ENCODE peak calls at places on chromosomes 11 and 22, in six cellular contexts. Z is effector CD4-positive, alpha-beta T cell; F is NCI-H1092 treated with DMSO at 0.1 percent for 48 hours; V is kidney tubule cell; M is SK-MEL-5; H is osteocyte. P is an unnamed sample.
A peak's percentile ranks its signal among the peaks of the same experiment; 100 is the strongest.

GRCh38 chr22:35400335-35400680 is 368 bp downstream of the MCM5 start:
- DNase-seq in Z (peak; percentile 20), F (no peak), V (no peak), M (no peak), H (no peak), P (no peak)

GRCh38 chr11:33168605-33169240 is 7.4 kb upstream of the CSTF3 start:
- DNase-seq in Z (no peak), F (no peak), V (no peak), M (peak; percentile 81), H (no peak), P (no peak)

GRCh38 chr22:44325718-44326548 is 13.2 kb upstream of the SHISAL1 start:
- DNase-seq in Z (no peak), F (no peak), V (peak; percentile 31), M (peak; percentile 32), H (no peak), P (peak; percentile 37)

GRCh38 chr11:117972589-117973445 is 13.4 kb upstream of the IL10RA start:
- DNase-seq in Z (no peak), F (peak; percentile 27), V (peak; percentile 50), M (no peak), H (peak; percentile 51), P (peak; percentile 49)

GRCh38 chr22:50684986-50685385 is 12.4 kb downstream of the SHANK3 start:
- DNase-seq in Z (no peak), F (no peak), V (no peak), M (no peak), H (peak; percentile 87), P (no peak)

GRCh38 chr11:34850339-34850738 is 65.8 kb downstream of the APIP start:
- DNase-seq in Z (no peak), F (no peak), V (no peak), M (no peak), H (no peak), P (no peak)

GRCh38 chr11:6812391-6813005 is 13.0 kb upstream of the OR6A2 start:
- DNase-seq in Z (peak; percentile 3), F (peak; percentile 15), V (peak; percentile 63), M (peak; percentile 68), H (no peak), P (peak; percentile 63)

GRCh38 chr11:29321293-29322132 is 695.3 kb downstream of the KCNA4 start:
- DNase-seq in Z (no peak), F (no peak), V (peak; percentile 83), M (no peak), H (no peak), P (peak; percentile 91)

GRCh38 chr11:119382101-119382500 is 611 bp upstream of the USP2 start:
- DNase-seq in Z (no peak), F (no peak), V (no peak), M (no peak), H (no peak), P (no peak)

GRCh38 chr11:64684357-64684756 is 38.6 kb downstream of the NRXN2 start:
- DNase-seq in Z (no peak), F (no peak), V (peak; percentile 5), M (no peak), H (no peak), P (no peak)

GRCh38 chr11:44621140-44621681 is 55.7 kb downstream of the CD82 start:
- DNase-seq in Z (no peak), F (peak; percentile 57), V (peak; percentile 62), M (peak; percentile 77), H (peak; percentile 93), P (peak; percentile 9)

GRCh38 chr22:38016182-38017078 is 32.1 kb upstream of the SOX10 start:
- DNase-seq in Z (no peak), F (peak; percentile 23), V (no peak), M (peak; percentile 96), H (no peak), P (no peak)

GRCh38 chr11:79413258-79413657 is 27.6 kb downstream of the TENM4 start:
- DNase-seq in Z (no peak), F (peak; percentile 65), V (peak; percentile 76), M (peak; percentile 69), H (peak; percentile 87), P (peak; percentile 56)

GRCh38 chr11:104691129-104691528 is 207.1 kb downstream of the CASP12 start:
- DNase-seq in Z (no peak), F (no peak), V (no peak), M (no peak), H (no peak), P (no peak)

GRCh38 chr11:16191852-16192240 is 164.5 kb downstream of the SOX6 start:
- DNase-seq in Z (no peak), F (peak; percentile 72), V (no peak), M (peak; percentile 96), H (no peak), P (no peak)

GRCh38 chr11:118214210-118214914 is 10.4 kb downstream of the JAML start:
- DNase-seq in Z (no peak), F (no peak), V (no peak), M (no peak), H (no peak), P (no peak)

GRCh38 chr11:76911415-76911808 is 50.7 kb downstream of the ACER3 start:
- DNase-seq in Z (no peak), F (no peak), V (no peak), M (no peak), H (no peak), P (no peak)

GRCh38 chr11:124970925-124971324 is 16.9 kb downstream of the CCDC15 start:
- DNase-seq in Z (no peak), F (no peak), V (peak; percentile 38), M (peak; percentile 81), H (no peak), P (no peak)

GRCh38 chr11:70297341-70297740 is 26.9 kb downstream of the PPFIA1 start:
- DNase-seq in Z (no peak), F (no peak), V (peak; percentile 71), M (peak; percentile 63), H (no peak), P (peak; percentile 21)

GRCh38 chr22:50171319-50171964 is 911 bp downstream of the PANX2 start:
- DNase-seq in Z (no peak), F (no peak), V (no peak), M (no peak), H (no peak), P (no peak)

GRCh38 chr11:92556435-92556834 is 331.8 kb downstream of the FAT3 start:
- DNase-seq in Z (no peak), F (no peak), V (peak; percentile 17), M (peak; percentile 11), H (no peak), P (no peak)

GRCh38 chr11:88367310-88367709 is 29.8 kb upstream of the CTSC start:
- DNase-seq in Z (no peak), F (no peak), V (no peak), M (no peak), H (no peak), P (no peak)

GRCh38 chr22:33831207-33831606 is 89.1 kb downstream of the LARGE1 start:
- DNase-seq in Z (no peak), F (no peak), V (no peak), M (no peak), H (no peak), P (no peak)

GRCh38 chr11:7204778-7205177 is 46.9 kb upstream of the SYT9 start:
- DNase-seq in Z (no peak), F (no peak), V (peak; percentile 69), M (no peak), H (no peak), P (no peak)

GRCh38 chr22:31829505-31829904 is 75.7 kb downstream of the DEPDC5 start:
- DNase-seq in Z (no peak), F (peak; percentile 54), V (peak; percentile 94), M (peak; percentile 75), H (no peak), P (peak; percentile 87)

GRCh38 chr11:66870131-66870530 is 13.3 kb downstream of the LRFN4 start:
- DNase-seq in Z (no peak), F (no peak), V (no peak), M (no peak), H (no peak), P (no peak)

GRCh38 chr11:110720646-110721283 is 8.5 kb upstream of the ARHGAP20 start:
- DNase-seq in Z (no peak), F (no peak), V (no peak), M (no peak), H (no peak), P (no peak)

GRCh38 chr11:65424200-65425104 is 1.9 kb downstream of the NEAT1 start:
- DNase-seq in Z (peak; percentile 45), F (no peak), V (peak; percentile 54), M (peak; percentile 77), H (peak; percentile 84), P (no peak)

GRCh38 chr11:2212411-2213251 is 41.0 kb upstream of the TH start:
- DNase-seq in Z (no peak), F (no peak), V (no peak), M (no peak), H (peak; percentile 81), P (no peak)

GRCh38 chr11:64255135-64256128 is 4.1 kb downstream of the PLCB3 start:
- DNase-seq in Z (no peak), F (no peak), V (no peak), M (no peak), H (no peak), P (no peak)

GRCh38 chr22:32605576-32605975 is 131.0 kb downstream of the FBXO7 start:
- DNase-seq in Z (no peak), F (no peak), V (no peak), M (no peak), H (no peak), P (no peak)

GRCh38 chr11:63682045-63682915 is 980 bp downstream of the RTN3 start:
- DNase-seq in Z (no peak), F (peak; percentile 65), V (no peak), M (peak; percentile 19), H (no peak), P (no peak)

GRCh38 chr11:95512682-95513081 is 276.9 kb downstream of the FAM76B start:
- DNase-seq in Z (no peak), F (no peak), V (peak; percentile 68), M (no peak), H (no peak), P (peak; percentile 81)

GRCh38 chr22:22814666-22815396 is 72.8 kb upstream of the IGLL5 start:
- DNase-seq in Z (no peak), F (no peak), V (no peak), M (no peak), H (peak; percentile 68), P (no peak)

GRCh38 chr11:77047007-77047927 is 13.1 kb downstream of the B3GNT6 start:
- DNase-seq in Z (peak; percentile 83), F (peak; percentile 94), V (peak; percentile 93), M (peak; percentile 95), H (no peak), P (peak; percentile 91)

P was measured in kidney glomerular epithelial cell.